ENCODE peak calls at places on chromosome 7, in six cellular contexts. One of them, this sample, is unnamed.

GRCh38 chr7:139109983-139110411 is 477 bp upstream of the ZC3HAV1 start:
- DNase-seq in H1: no peak
- DNase-seq in nephron progenitor cell: no peak
- DNase-seq in T-cell: no peak
- DNase-seq in RPMI7951: no peak
- DNase-seq in NCI-H1436 treated with DMSO at 0.1 percent for 48 hours: no peak
- DNase-seq in this sample: no peak

GRCh38 chr7:124032369-124033092 is at the start of gene TMEM229A:
- DNase-seq in H1: peak; percentile 44
- DNase-seq in nephron progenitor cell: peak; percentile 74
- DNase-seq in T-cell: no peak
- DNase-seq in RPMI7951: peak; percentile 6
- DNase-seq in NCI-H1436 treated with DMSO at 0.1 percent for 48 hours: no peak
- DNase-seq in this sample: peak; percentile 70

GRCh38 chr7:103902917-103903316 is 86.5 kb downstream of the RELN start:
- DNase-seq in H1: no peak
- DNase-seq in nephron progenitor cell: no peak
- DNase-seq in T-cell: no peak
- DNase-seq in RPMI7951: peak; percentile 10
- DNase-seq in NCI-H1436 treated with DMSO at 0.1 percent for 48 hours: no peak
- DNase-seq in this sample: no peak

GRCh38 chr7:149771199-149771636 is 2.2 kb downstream of the ZNF467 start:
- DNase-seq in H1: no peak
- DNase-seq in nephron progenitor cell: no peak
- DNase-seq in T-cell: no peak
- DNase-seq in RPMI7951: no peak
- DNase-seq in NCI-H1436 treated with DMSO at 0.1 percent for 48 hours: no peak
- DNase-seq in this sample: peak; percentile 79

GRCh38 chr7:657565-658119 is 68.9 kb upstream of the DNAAF5 start:
- DNase-seq in H1: no peak
- DNase-seq in nephron progenitor cell: no peak
- DNase-seq in T-cell: no peak
- DNase-seq in RPMI7951: peak; percentile 51
- DNase-seq in NCI-H1436 treated with DMSO at 0.1 percent for 48 hours: no peak
- DNase-seq in this sample: no peak

GRCh38 chr7:151408839-151409554 is 841 bp downstream of the WDR86 start:
- DNase-seq in H1: no peak
- DNase-seq in nephron progenitor cell: peak; percentile 57
- DNase-seq in T-cell: peak; percentile 68
- DNase-seq in RPMI7951: no peak
- DNase-seq in NCI-H1436 treated with DMSO at 0.1 percent for 48 hours: no peak
- DNase-seq in this sample: no peak

GRCh38 chr7:25820432-25821040 is 331.5 kb upstream of the NFE2L3 start:
- DNase-seq in H1: no peak
- DNase-seq in nephron progenitor cell: no peak
- DNase-seq in T-cell: no peak
- DNase-seq in RPMI7951: no peak
- DNase-seq in NCI-H1436 treated with DMSO at 0.1 percent for 48 hours: no peak
- DNase-seq in this sample: no peak

GRCh38 chr7:92645531-92646061 is 55.4 kb upstream of the FAM133B start:
- DNase-seq in H1: no peak
- DNase-seq in nephron progenitor cell: no peak
- DNase-seq in T-cell: no peak
- DNase-seq in RPMI7951: peak; percentile 33
- DNase-seq in NCI-H1436 treated with DMSO at 0.1 percent for 48 hours: no peak
- DNase-seq in this sample: no peak

GRCh38 chr7:21352540-21353387 is 75.1 kb upstream of the SP4 start:
- DNase-seq in H1: no peak
- DNase-seq in nephron progenitor cell: no peak
- DNase-seq in T-cell: no peak
- DNase-seq in RPMI7951: peak; percentile 22
- DNase-seq in NCI-H1436 treated with DMSO at 0.1 percent for 48 hours: no peak
- DNase-seq in this sample: no peak

GRCh38 chr7:129829677-129830631 is 122.8 kb downstream of the UBE2H start:
- DNase-seq in H1: peak; percentile 59
- DNase-seq in nephron progenitor cell: peak; percentile 69
- DNase-seq in T-cell: peak; percentile 36
- DNase-seq in RPMI7951: peak; percentile 69
- DNase-seq in NCI-H1436 treated with DMSO at 0.1 percent for 48 hours: peak; percentile 42
- DNase-seq in this sample: peak; percentile 79

GRCh38 chr7:12610899-12611298 is 40.4 kb downstream of the SCIN start:
- DNase-seq in H1: no peak
- DNase-seq in nephron progenitor cell: no peak
- DNase-seq in T-cell: no peak
- DNase-seq in RPMI7951: no peak
- DNase-seq in NCI-H1436 treated with DMSO at 0.1 percent for 48 hours: no peak
- DNase-seq in this sample: no peak

GRCh38 chr7:99994819-99995218 is 19.0 kb upstream of the AZGP1 start:
- DNase-seq in H1: no peak
- DNase-seq in nephron progenitor cell: no peak
- DNase-seq in T-cell: no peak
- DNase-seq in RPMI7951: no peak
- DNase-seq in NCI-H1436 treated with DMSO at 0.1 percent for 48 hours: no peak
- DNase-seq in this sample: no peak

GRCh38 chr7:85866540-85866939 is 679.7 kb upstream of the SEMA3D start:
- DNase-seq in H1: no peak
- DNase-seq in nephron progenitor cell: no peak
- DNase-seq in T-cell: no peak
- DNase-seq in RPMI7951: no peak
- DNase-seq in NCI-H1436 treated with DMSO at 0.1 percent for 48 hours: no peak
- DNase-seq in this sample: no peak

GRCh38 chr7:137981175-137981574 is 20.7 kb downstream of the CREB3L2 start:
- DNase-seq in H1: no peak
- DNase-seq in nephron progenitor cell: no peak
- DNase-seq in T-cell: no peak
- DNase-seq in RPMI7951: peak; percentile 13
- DNase-seq in NCI-H1436 treated with DMSO at 0.1 percent for 48 hours: no peak
- DNase-seq in this sample: no peak

GRCh38 chr7:28096713-28097112 is 83.9 kb downstream of the JAZF1 start:
- DNase-seq in H1: no peak
- DNase-seq in nephron progenitor cell: peak; percentile 56
- DNase-seq in T-cell: no peak
- DNase-seq in RPMI7951: peak; percentile 64
- DNase-seq in NCI-H1436 treated with DMSO at 0.1 percent for 48 hours: no peak
- DNase-seq in this sample: no peak

GRCh38 chr7:42967391-42967790 is 35.2 kb downstream of the MRPL32 start:
- DNase-seq in H1: no peak
- DNase-seq in nephron progenitor cell: no peak
- DNase-seq in T-cell: no peak
- DNase-seq in RPMI7951: no peak
- DNase-seq in NCI-H1436 treated with DMSO at 0.1 percent for 48 hours: no peak
- DNase-seq in this sample: no peak

GRCh38 chr7:114302858-114303257 is 111.8 kb upstream of the FOXP2 start:
- DNase-seq in H1: no peak
- DNase-seq in nephron progenitor cell: no peak
- DNase-seq in T-cell: no peak
- DNase-seq in RPMI7951: no peak
- DNase-seq in NCI-H1436 treated with DMSO at 0.1 percent for 48 hours: no peak
- DNase-seq in this sample: no peak